ENCODE peak calls at places on chromosomes 12 and 14, in ten cellular contexts. V is lung; I is PC-9; F is esophagus muscularis mucosa; T is HCT116; R is substantia nigra; C is fibroblast of lung; E is esophagus squamous epithelium; O is CD4-positive, alpha-beta memory T cell; Y is aorta. G is an unnamed sample.

GRCh38 chr12:120930032-120930431 is 25.9 kb upstream of the SPPL3 start:
- DNase-seq in O (no peak), E (no peak), R (no peak), F (no peak), Y (no peak), I (no peak), C (no peak), V (no peak), T (no peak), G (no peak)

GRCh38 chr14:104134061-104134965 is 4.1 kb upstream of the KIF26A start:
- DNase-seq in E (no peak), F (no peak), C (no peak), I (no peak), T (no peak), Y (peak), V (no peak), R (no peak), O (no peak), G (no peak)

GRCh38 chr12:114668905-114669304 is 15.1 kb downstream of the TBX3 start:
- DNase-seq in E (no peak), C (no peak), V (no peak), F (no peak), T (no peak), I (no peak), R (no peak), O (no peak), Y (no peak), G (no peak)

GRCh38 chr12:119694111-119694510 is 26.2 kb downstream of the PRKAB1 start:
- DNase-seq in T (no peak), Y (no peak), I (no peak), F (no peak), V (no peak), O (no peak), E (no peak), R (no peak), C (no peak), G (no peak)

GRCh38 chr12:43694879-43695278 is 63.7 kb downstream of the PUS7L start:
- DNase-seq in R (no peak), I (no peak), E (no peak), O (no peak), F (no peak), Y (no peak), V (no peak), C (no peak), T (no peak), G (no peak)

GRCh38 chr12:104526320-104526719 is 69.6 kb downstream of the CHST11 start:
- DNase-seq in C (no peak), R (no peak), Y (no peak), F (no peak), E (no peak), I (no peak), O (no peak), T (no peak), V (no peak), G (no peak)

GRCh38 chr14:74945852-74946658 is 9.3 kb downstream of the PGF start:
- DNase-seq in I (peak), E (no peak), C (peak), T (peak), V (peak), F (no peak), O (peak), R (no peak), Y (peak), G (no peak)

GRCh38 chr14:37810094-37810801 is 214.8 kb downstream of the TTC6 start:
- DNase-seq in R (no peak), O (no peak), E (no peak), F (no peak), T (no peak), I (no peak), C (no peak), V (no peak), Y (no peak), G (no peak)

GRCh38 chr12:110555509-110556406 is 27.4 kb downstream of the PPTC7 start:
- DNase-seq in T (no peak), V (no peak), I (no peak), F (no peak), R (no peak), Y (no peak), E (no peak), O (no peak), C (peak), G (no peak)

GRCh38 chr12:1103051-1103450 is 112.0 kb downstream of the ERC1 start:
- DNase-seq in O (no peak), T (no peak), Y (no peak), I (no peak), F (no peak), V (no peak), E (no peak), R (no peak), C (no peak), G (no peak)

GRCh38 chr14:91264151-91265150 is 19.9 kb upstream of the GPR68 start:
- DNase-seq in I (peak), Y (no peak), C (no peak), V (no peak), F (no peak), R (no peak), T (no peak), E (no peak), O (peak), G (no peak)

GRCh38 chr12:12010277-12011031 is 60.3 kb upstream of the BCL2L14 start:
- DNase-seq in I (no peak), C (peak), E (peak), O (peak), R (no peak), F (no peak), T (no peak), Y (peak), V (peak), G (no peak)

GRCh38 chr12:79685068-79685467 is 5.7 kb downstream of the PAWR start:
- DNase-seq in R (no peak), T (no peak), E (no peak), O (no peak), Y (no peak), F (no peak), V (no peak), C (peak), I (no peak), G (no peak)

GRCh38 chr12:65602579-65603295 is 221.5 kb upstream of the HMGA2 start:
- DNase-seq in O (no peak), Y (peak), T (peak), I (peak), V (peak), C (peak), E (peak), R (peak), F (no peak), G (peak)

GRCh38 chr12:6382371-6382770 is 1.6 kb upstream of the LTBR start:
- DNase-seq in T (no peak), F (no peak), E (no peak), O (no peak), C (no peak), Y (no peak), V (no peak), I (no peak), R (no peak), G (no peak)

GRCh38 chr12:2234951-2235350 is 182.2 kb downstream of the CACNA1C start:
- DNase-seq in R (no peak), Y (no peak), T (no peak), V (no peak), F (no peak), I (no peak), C (no peak), O (no peak), E (no peak), G (no peak)

GRCh38 chr12:47820631-47821345 is 1.1 kb upstream of the HDAC7 start:
- DNase-seq in E (no peak), C (peak), Y (peak), R (no peak), V (peak), F (peak), I (peak), T (peak), O (no peak), G (no peak)

GRCh38 chr12:122138181-122138580 is 35.8 kb downstream of the IL31 start:
- DNase-seq in E (no peak), C (no peak), V (no peak), Y (no peak), I (no peak), O (no peak), R (no peak), F (no peak), T (no peak), G (no peak)

GRCh38 chr12:104420868-104421267 is 35.9 kb upstream of the CHST11 start:
- DNase-seq in T (no peak), I (no peak), O (no peak), E (no peak), Y (no peak), R (no peak), F (no peak), C (no peak), V (no peak), G (no peak)

GRCh38 chr14:59116984-59117415 is 71.5 kb upstream of the DAAM1 start:
- DNase-seq in T (peak), I (no peak), E (no peak), C (peak), O (no peak), F (no peak), V (no peak), R (no peak), Y (no peak), G (peak)

GRCh38 chr14:71399057-71399487 is 491.8 kb downstream of the PCNX1 start:
- DNase-seq in R (no peak), I (no peak), T (no peak), O (peak), V (no peak), F (no peak), E (no peak), C (peak), Y (no peak), G (no peak)

GRCh38 chr14:43687866-43688265 is 819.2 kb downstream of the FSCB start:
- DNase-seq in C (peak), E (no peak), V (no peak), Y (no peak), O (no peak), R (no peak), F (no peak), T (no peak), I (no peak), G (peak)

GRCh38 chr12:6547987-6548386 is 7.9 kb downstream of the IFFO1 start:
- DNase-seq in F (no peak), V (no peak), O (no peak), T (no peak), Y (no peak), R (no peak), I (peak), E (no peak), C (peak), G (no peak)

GRCh38 chr12:106581543-106582263 is 1.1 kb upstream of the RFX4 start:
- DNase-seq in F (peak), E (no peak), O (no peak), C (no peak), I (no peak), V (no peak), R (no peak), T (no peak), Y (no peak), G (no peak)

GRCh38 chr12:5317556-5317955 is 114.4 kb upstream of the NTF3 start:
- DNase-seq in F (no peak), R (no peak), I (no peak), C (peak), T (no peak), V (no peak), E (no peak), O (no peak), Y (no peak), G (no peak)

GRCh38 chr12:118635276-118635675 is 258.9 kb downstream of the SUDS3 start:
- DNase-seq in Y (no peak), I (no peak), E (no peak), R (no peak), V (no peak), O (no peak), T (no peak), C (no peak), F (no peak), G (no peak)

GRCh38 chr14:22471545-22472121 is 117.4 kb downstream of the DAD1 start:
- DNase-seq in O (no peak), F (no peak), C (peak), T (peak), V (peak), I (no peak), E (no peak), R (no peak), Y (peak), G (no peak)

GRCh38 chr12:106224392-106224706 is 23.5 kb downstream of the CKAP4 start:
- DNase-seq in C (no peak), F (no peak), O (no peak), V (no peak), T (no peak), Y (no peak), R (no peak), E (no peak), I (no peak), G (no peak)

GRCh38 chr12:51846911-51847829 is 1.3 kb downstream of the FIGNL2 start:
- DNase-seq in R (no peak), I (no peak), V (no peak), E (no peak), T (no peak), Y (no peak), O (peak), C (peak), F (no peak), G (no peak)

GRCh38 chr14:93734961-93735360 is 53.3 kb downstream of the PRIMA1 start:
- DNase-seq in E (no peak), V (no peak), I (no peak), C (no peak), F (no peak), Y (peak), R (no peak), O (no peak), T (no peak), G (no peak)

GRCh38 chr12:83473408-83474095 is 786.8 kb downstream of the TMTC2 start:
- DNase-seq in V (no peak), F (no peak), O (no peak), E (no peak), Y (no peak), C (no peak), R (no peak), T (no peak), I (no peak), G (no peak)

GRCh38 chr12:127238061-127238460 is 1028.9 kb upstream of the TMEM132C start:
- DNase-seq in T (no peak), E (no peak), V (no peak), C (no peak), R (no peak), Y (no peak), F (no peak), O (no peak), I (no peak), G (no peak)

GRCh38 chr12:93137656-93138612 is 208.8 kb upstream of the EEA1 start:
- DNase-seq in T (peak), R (no peak), V (no peak), I (peak), C (peak), O (no peak), F (no peak), E (no peak), Y (no peak), G (peak)

GRCh38 chr12:72876092-72876491 is 603.9 kb downstream of the TRHDE start:
- DNase-seq in Y (no peak), V (no peak), T (no peak), F (no peak), C (no peak), E (no peak), I (no peak), R (no peak), O (no peak), G (no peak)
- H3K27ac ChIP-seq in Y (no peak), V (no peak), T (no peak), F (no peak), C (no peak), E (no peak), I (no peak), R (no peak), O (no peak), G (no peak)

DNA sequence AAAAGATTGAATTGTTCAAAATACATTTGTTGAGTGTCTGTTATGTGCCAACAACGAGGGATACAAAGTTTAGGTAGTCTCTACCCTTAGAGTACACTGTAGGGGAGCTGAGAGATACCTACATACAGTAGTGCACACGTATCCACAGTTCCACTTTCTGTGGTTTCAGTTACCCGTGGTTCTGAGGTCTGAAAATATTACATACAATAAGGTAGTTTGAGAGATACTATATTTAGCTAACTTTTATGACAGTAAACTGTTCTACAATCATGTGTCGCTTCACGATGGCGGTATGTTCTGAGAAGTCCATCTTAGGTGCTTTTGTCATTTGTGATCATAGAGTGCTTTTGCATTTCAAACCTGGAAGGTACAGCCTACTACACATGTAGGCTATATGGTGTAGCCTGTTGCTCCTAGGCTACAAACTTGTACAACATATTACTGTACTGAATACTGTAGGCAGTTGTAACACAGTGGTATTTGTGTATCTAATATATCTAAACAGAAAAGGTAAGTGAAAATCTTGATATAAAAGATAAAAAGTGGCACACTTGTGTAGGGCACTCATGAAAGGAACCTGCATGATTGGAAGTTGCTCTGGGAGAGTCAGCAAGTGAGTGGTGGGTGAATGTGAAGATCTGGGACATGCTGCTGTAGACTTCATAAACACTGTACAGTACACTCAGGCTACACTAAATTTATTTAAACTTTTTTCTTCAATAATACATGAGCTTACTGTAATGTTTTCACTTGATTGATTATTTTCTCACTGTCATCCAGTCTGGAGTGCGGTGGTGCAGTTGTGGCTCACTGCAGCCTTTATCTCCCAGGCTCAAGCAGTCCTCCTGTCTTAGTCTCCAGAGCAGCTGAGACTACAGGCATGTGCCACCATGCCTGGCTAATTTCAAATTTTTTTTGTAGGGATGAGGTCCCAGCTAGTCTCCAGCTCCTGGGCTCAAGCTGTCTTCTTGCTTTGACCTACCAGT is 4.0 kb downstream of the CPSF6 start:
- DNase-seq in V (no peak), E (no peak), F (no peak), C (no peak), I (no peak), R (no peak), Y (no peak), O (no peak), T (no peak), G (no peak)
- H3K27ac ChIP-seq in V (no peak), E (no peak), F (no peak), C (no peak), I (no peak), R (no peak), Y (no peak), O (no peak), T (no peak), G (no peak)

DNA sequence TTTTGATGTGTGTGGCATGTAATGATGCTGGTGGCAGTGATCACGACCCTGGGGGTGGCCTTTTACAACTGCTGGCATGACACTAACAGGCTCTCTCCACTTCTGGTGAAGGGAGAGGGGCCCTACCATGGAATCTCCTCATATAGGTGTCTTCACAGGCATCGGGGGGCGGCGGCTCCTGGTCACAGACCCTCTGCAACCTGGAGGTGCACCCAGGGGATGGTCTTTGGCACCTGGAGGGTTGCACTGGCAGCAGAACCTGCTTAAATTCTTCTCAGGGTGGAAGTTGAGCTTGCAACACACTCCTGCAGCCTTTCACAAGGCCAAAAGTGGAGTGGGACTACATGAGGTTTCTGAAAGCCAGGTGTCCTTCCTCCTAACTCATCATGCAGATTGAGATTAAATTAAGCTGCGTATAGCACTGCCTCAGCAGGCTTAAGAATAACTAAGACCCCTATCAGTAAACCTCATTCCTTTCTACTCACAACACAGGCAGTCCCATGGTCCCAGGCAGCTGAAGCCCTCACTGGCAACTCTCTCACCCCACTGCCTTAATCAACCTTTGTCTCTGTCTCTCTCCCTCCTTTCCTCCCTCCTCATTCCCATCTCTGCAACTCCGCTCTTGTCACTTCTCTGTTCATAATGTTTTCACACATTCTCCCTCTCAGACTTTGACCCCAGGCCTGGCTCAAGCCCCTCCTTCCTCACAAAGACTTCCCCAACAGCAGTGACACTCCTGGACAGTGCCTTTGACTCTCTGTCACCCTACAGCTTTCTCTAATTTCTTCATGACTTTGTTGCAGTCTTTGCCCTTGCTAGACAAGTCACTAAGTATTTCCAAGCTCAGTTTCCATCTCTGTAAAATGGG is 18.9 kb downstream of the NID2 start:
- DNase-seq in O (no peak), T (no peak), E (no peak), Y (no peak), V (no peak), C (no peak), I (no peak), F (peak), R (no peak), G (no peak)
- H3K27ac ChIP-seq in O (no peak), T (no peak), E (peak), Y (no peak), V (no peak), C (no peak), I (no peak), F (peak), R (no peak), G (no peak)

GRCh38 chr14:51014625-51015024 is 70.3 kb upstream of the PYGL start:
- DNase-seq in V (no peak), T (no peak), Y (peak), O (no peak), R (no peak), C (no peak), F (no peak), I (no peak), E (no peak), G (no peak)

GRCh38 chr14:51020024-51020710 is 74.7 kb downstream of the TRIM9 start:
- DNase-seq in F (no peak), I (no peak), V (no peak), R (no peak), O (no peak), C (peak), E (no peak), Y (peak), T (no peak), G (no peak)

GRCh38 chr14:51022769-51023168 is 72.1 kb downstream of the TRIM9 start:
- DNase-seq in V (no peak), C (no peak), E (no peak), R (no peak), Y (no peak), F (no peak), O (no peak), T (no peak), I (no peak), G (no peak)

GRCh38 chr14:51018521-51018920 is 74.2 kb upstream of the PYGL start:
- DNase-seq in R (no peak), O (no peak), E (no peak), I (no peak), C (peak), T (no peak), V (no peak), Y (no peak), F (no peak), G (no peak)

GRCh38 chr14:51019089-51019488 is 74.8 kb upstream of the PYGL start:
- DNase-seq in V (no peak), T (no peak), F (no peak), I (no peak), R (no peak), E (no peak), C (peak), O (no peak), Y (no peak), G (no peak)
- H3K27ac ChIP-seq in V (no peak), T (no peak), F (no peak), I (no peak), R (no peak), E (no peak), C (no peak), O (no peak), Y (no peak), G (no peak)

GRCh38 chr14:53716521-53716920 is 240.1 kb downstream of the BMP4 start:
- DNase-seq in F (no peak), V (no peak), T (no peak), Y (no peak), R (no peak), E (no peak), O (no peak), C (no peak), I (no peak), G (no peak)
- H3K27ac ChIP-seq in F (no peak), V (no peak), T (no peak), Y (no peak), R (no peak), E (no peak), O (no peak), C (no peak), I (no peak), G (no peak)